ENCODE peak calls at places on chromosomes 5 and 9, in four cellular contexts. One of them, this sample, is unnamed.

GRCh38 chr9:33524431-33524947 is 438 bp downstream of the ANKRD18B start:
- DNase-seq in effector memory CD4-positive, alpha-beta T cell: no peak
- DNase-seq in GM23248: peak; percentile 28
- DNase-seq in K562: peak; percentile 16
- DNase-seq in this sample: no peak

GRCh38 chr9:134764870-134765269 is 115.7 kb upstream of the FCN2 start:
- DNase-seq in effector memory CD4-positive, alpha-beta T cell: no peak
- DNase-seq in GM23248: no peak
- DNase-seq in K562: no peak
- DNase-seq in this sample: no peak

GRCh38 chr5:177498013-177498847 is 826 bp upstream of the PDLIM7 start:
- DNase-seq in effector memory CD4-positive, alpha-beta T cell: no peak
- DNase-seq in GM23248: peak; percentile 60
- DNase-seq in K562: peak; percentile 82
- DNase-seq in this sample: no peak

GRCh38 chr5:187617-188451 is 3.5 kb upstream of the LRRC14B start:
- DNase-seq in effector memory CD4-positive, alpha-beta T cell: no peak
- DNase-seq in K562: no peak
- DNase-seq in GM23248: peak; percentile 21
- DNase-seq in this sample: no peak

GRCh38 chr5:149389552-149390495 is 10.7 kb upstream of the IL17B start:
- DNase-seq in effector memory CD4-positive, alpha-beta T cell: no peak
- DNase-seq in K562: no peak
- DNase-seq in GM23248: no peak
- DNase-seq in this sample: no peak

GRCh38 chr9:127805620-127806019 is 2.9 kb downstream of the FPGS start:
- DNase-seq in K562: peak; percentile 66
- DNase-seq in effector memory CD4-positive, alpha-beta T cell: no peak
- DNase-seq in GM23248: peak; percentile 54
- DNase-seq in this sample: no peak

GRCh38 chr9:75186767-75187380 is 98.6 kb downstream of the OSTF1 start:
- DNase-seq in GM23248: peak; percentile 44
- DNase-seq in effector memory CD4-positive, alpha-beta T cell: no peak
- DNase-seq in K562: no peak
- DNase-seq in this sample: no peak

GRCh38 chr9:129093602-129094386 is 12.9 kb downstream of the DOLPP1 start:
- DNase-seq in effector memory CD4-positive, alpha-beta T cell: no peak
- DNase-seq in GM23248: no peak
- DNase-seq in K562: no peak
- DNase-seq in this sample: no peak

GRCh38 chr5:170159101-170159698 is 53.5 kb downstream of the FOXI1 start:
- DNase-seq in GM23248: peak; percentile 94
- DNase-seq in effector memory CD4-positive, alpha-beta T cell: no peak
- DNase-seq in K562: no peak
- DNase-seq in this sample: no peak

GRCh38 chr5:41433552-41434181 is 76.7 kb downstream of the PLCXD3 start:
- DNase-seq in K562: peak; percentile 3
- DNase-seq in effector memory CD4-positive, alpha-beta T cell: no peak
- DNase-seq in GM23248: peak; percentile 36
- DNase-seq in this sample: no peak

GRCh38 chr5:67190856-67191255 is 5.7 kb downstream of the CD180 start:
- DNase-seq in K562: no peak
- DNase-seq in GM23248: no peak
- DNase-seq in effector memory CD4-positive, alpha-beta T cell: no peak
- DNase-seq in this sample: no peak

GRCh38 chr5:141003791-141004601 is 37.7 kb downstream of the PCDHAC2 start:
- DNase-seq in GM23248: peak; percentile 4
- DNase-seq in effector memory CD4-positive, alpha-beta T cell: no peak
- DNase-seq in K562: no peak
- DNase-seq in this sample: no peak

GRCh38 chr5:43207601-43208000 is 15.6 kb downstream of the NIM1K start:
- DNase-seq in effector memory CD4-positive, alpha-beta T cell: no peak
- DNase-seq in K562: no peak
- DNase-seq in GM23248: peak; percentile 63
- DNase-seq in this sample: no peak

GRCh38 chr5:12460493-12461261 is 556.4 kb upstream of the CTNND2 start:
- DNase-seq in K562: no peak
- DNase-seq in GM23248: peak; percentile 0
- DNase-seq in effector memory CD4-positive, alpha-beta T cell: no peak
- DNase-seq in this sample: no peak

GRCh38 chr9:2125909-2126308 is 110.8 kb downstream of the SMARCA2 start:
- DNase-seq in K562: no peak
- DNase-seq in effector memory CD4-positive, alpha-beta T cell: no peak
- DNase-seq in GM23248: peak; percentile 38
- DNase-seq in this sample: no peak

GRCh38 chr5:136246122-136246521 is 53.2 kb upstream of the SMIM32 start:
- DNase-seq in effector memory CD4-positive, alpha-beta T cell: no peak
- DNase-seq in K562: no peak
- DNase-seq in GM23248: no peak
- DNase-seq in this sample: no peak

GRCh38 chr5:97967292-97967691 is 784.2 kb upstream of the RIOK2 start:
- DNase-seq in effector memory CD4-positive, alpha-beta T cell: no peak
- DNase-seq in GM23248: no peak
- DNase-seq in K562: no peak
- DNase-seq in this sample: no peak

GRCh38 chr5:149641000-149641576 is 59.8 kb downstream of the ARHGEF37 start:
- DNase-seq in GM23248: peak; percentile 41
- DNase-seq in effector memory CD4-positive, alpha-beta T cell: no peak
- DNase-seq in K562: peak; percentile 49
- DNase-seq in this sample: peak; percentile 81

GRCh38 chr5:140946578-140946977 is 19.7 kb upstream of the PCDHAC2 start:
- DNase-seq in GM23248: no peak
- DNase-seq in effector memory CD4-positive, alpha-beta T cell: no peak
- DNase-seq in K562: no peak
- DNase-seq in this sample: no peak

GRCh38 chr5:94243612-94244011 is 374.8 kb downstream of the KIAA0825 start:
- DNase-seq in K562: no peak
- DNase-seq in GM23248: peak; percentile 70
- DNase-seq in effector memory CD4-positive, alpha-beta T cell: no peak
- DNase-seq in this sample: no peak

GRCh38 chr5:171543486-171543885 is 124.0 kb downstream of the FGF18 start:
- DNase-seq in effector memory CD4-positive, alpha-beta T cell: no peak
- DNase-seq in K562: no peak
- DNase-seq in GM23248: peak; percentile 21
- DNase-seq in this sample: no peak

GRCh38 chr9:116288658-116289057 is 135.1 kb downstream of the PAPPA start:
- DNase-seq in K562: peak; percentile 15
- DNase-seq in GM23248: peak; percentile 99
- DNase-seq in effector memory CD4-positive, alpha-beta T cell: no peak
- DNase-seq in this sample: no peak

GRCh38 chr5:157236423-157236822 is 29.5 kb upstream of the CYFIP2 start:
- DNase-seq in effector memory CD4-positive, alpha-beta T cell: no peak
- DNase-seq in K562: no peak
- DNase-seq in GM23248: peak; percentile 44
- DNase-seq in this sample: no peak

GRCh38 chr5:150946351-150946905 is 41.6 kb upstream of the ZNF300 start:
- DNase-seq in K562: peak; percentile 80
- DNase-seq in effector memory CD4-positive, alpha-beta T cell: no peak
- DNase-seq in GM23248: peak; percentile 37
- DNase-seq in this sample: peak; percentile 88

GRCh38 chr9:90641090-90641489 is 1.5 kb downstream of the DIRAS2 start:
- DNase-seq in GM23248: no peak
- DNase-seq in effector memory CD4-positive, alpha-beta T cell: no peak
- DNase-seq in K562: no peak
- DNase-seq in this sample: no peak

DNA sequence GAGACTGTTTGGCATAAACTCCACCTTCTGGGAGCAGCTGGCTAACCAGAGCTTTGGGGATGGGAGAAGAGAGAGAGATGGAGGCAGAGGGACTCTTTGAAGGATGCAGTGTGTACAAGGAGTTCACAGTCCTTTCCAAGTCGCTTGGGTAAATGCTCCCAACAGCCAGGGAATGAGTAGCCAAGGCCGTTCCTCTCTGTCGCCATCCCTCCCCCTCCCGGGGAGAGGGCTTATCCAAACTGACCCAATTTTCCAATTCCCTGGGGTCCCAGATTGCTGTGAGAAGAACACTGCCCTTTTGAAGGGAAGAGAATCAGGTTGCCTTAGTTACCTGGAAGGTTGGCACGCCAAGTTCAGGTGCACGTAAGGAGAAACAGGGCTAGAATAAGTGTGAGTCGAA is 7.9 kb downstream of the WWC1 start:
- DNase-seq in K562: no peak
- DNase-seq in effector memory CD4-positive, alpha-beta T cell: no peak
- DNase-seq in GM23248: no peak
- DNase-seq in this sample: no peak
- H3K27ac ChIP-seq in K562: no peak overlapping the region
- H3K27ac ChIP-seq in effector memory CD4-positive, alpha-beta T cell: no peak overlapping the region
- H3K27ac ChIP-seq in GM23248: no peak overlapping the region
- H3K27ac ChIP-seq in this sample: no peak overlapping the region

DNA sequence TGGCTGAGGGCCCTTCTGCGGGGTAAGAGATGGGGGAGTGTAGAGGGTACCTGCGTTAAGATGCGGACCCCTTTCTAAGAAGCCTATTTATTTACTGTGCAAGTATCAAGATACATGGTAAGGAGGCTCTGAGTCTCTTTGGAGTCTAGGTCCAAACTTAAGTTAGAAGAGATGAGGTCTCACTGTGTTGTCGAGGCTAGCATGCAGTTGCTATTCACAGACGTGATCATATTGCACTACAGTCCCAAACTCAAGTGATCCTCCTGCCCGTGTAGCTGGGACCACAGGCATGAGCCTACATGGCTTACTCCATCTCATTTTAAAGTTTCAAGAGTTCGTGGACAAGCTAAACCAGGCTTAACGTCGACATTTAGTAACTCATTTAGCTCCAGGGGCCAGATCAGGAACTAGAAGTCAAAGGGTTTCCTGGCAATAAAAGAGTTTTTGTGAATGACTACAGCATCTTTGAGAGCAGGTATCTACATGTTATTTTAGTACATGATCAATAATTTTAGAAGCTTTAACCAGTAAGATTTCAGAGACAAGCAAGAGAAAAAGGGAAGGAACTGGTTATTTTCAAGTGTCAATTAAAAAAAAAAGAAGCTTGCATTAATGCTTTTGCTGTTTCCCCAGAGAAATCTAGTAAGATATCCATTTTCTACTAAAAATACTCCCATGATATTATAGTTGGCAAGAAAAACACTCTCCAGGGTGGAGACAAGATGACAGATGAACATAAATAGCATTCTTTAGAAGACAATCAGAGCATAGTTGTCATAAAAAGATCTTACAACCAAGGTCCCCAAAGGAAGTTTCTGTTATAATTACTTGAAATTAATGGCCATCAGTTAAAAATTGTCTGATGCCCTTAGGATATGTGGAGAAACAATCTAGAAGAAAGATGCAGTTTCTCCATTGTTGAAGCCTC is 141.3 kb downstream of the SCAMP1 start:
- DNase-seq in K562: no peak
- DNase-seq in GM23248: peak; percentile 64
- DNase-seq in effector memory CD4-positive, alpha-beta T cell: no peak
- DNase-seq in this sample: no peak
- H3K4me1 ChIP-seq in K562: peaks cover 22% of the 10 kb centered on the region
- H3K4me1 ChIP-seq in GM23248: peaks cover 75% of the 10 kb centered on the region
- H3K4me1 ChIP-seq in effector memory CD4-positive, alpha-beta T cell: no peaks in the 10 kb centered on the region
- H3K4me1 ChIP-seq in this sample: peaks cover 14% of the 10 kb centered on the region

GRCh38 chr5:130773813-130774212 is 391.2 kb downstream of the HINT1 start:
- DNase-seq in K562: no peak
- DNase-seq in GM23248: no peak
- DNase-seq in effector memory CD4-positive, alpha-beta T cell: no peak
- DNase-seq in this sample: no peak
- H3K27ac ChIP-seq in K562: no peak overlapping the region
- H3K27ac ChIP-seq in GM23248: no peak overlapping the region
- H3K27ac ChIP-seq in effector memory CD4-positive, alpha-beta T cell: no peak overlapping the region
- H3K27ac ChIP-seq in this sample: no peak overlapping the region

DNA sequence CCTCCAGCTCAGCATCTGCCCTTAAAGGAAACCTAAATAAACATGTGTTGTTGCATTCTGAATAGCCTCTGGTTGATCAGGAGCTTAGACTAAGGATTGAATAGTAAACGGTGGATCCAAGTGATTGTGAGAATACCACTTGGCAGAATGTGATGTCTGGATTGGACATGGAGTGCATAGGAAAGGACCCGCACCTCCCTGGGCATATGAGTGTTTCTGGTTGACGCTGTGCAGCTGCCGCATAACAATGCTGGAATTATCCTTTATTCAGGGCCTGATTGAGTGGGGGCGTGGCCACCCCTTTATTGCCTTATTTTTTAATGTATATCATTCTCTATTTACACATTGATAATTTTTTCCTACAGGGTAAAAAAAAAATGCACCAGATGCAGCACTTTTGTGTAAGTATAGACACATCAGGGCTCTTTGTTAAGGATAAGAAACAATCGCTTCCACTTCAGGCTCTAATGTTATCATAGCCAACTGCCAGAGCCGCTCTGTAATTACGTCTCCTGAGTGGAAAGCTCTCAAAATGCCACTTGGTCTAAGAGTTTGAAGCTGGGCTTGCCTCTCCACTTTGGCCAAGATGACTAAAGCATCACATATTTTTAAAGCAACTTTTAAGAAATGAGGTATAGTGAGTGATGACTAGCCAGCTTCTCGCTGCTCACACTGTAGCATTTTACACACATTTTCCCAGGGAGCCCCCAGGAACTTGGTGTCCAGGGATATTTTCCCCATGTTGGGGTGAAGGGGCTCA is 5.7 kb downstream of the FGD3 start:
- DNase-seq in K562: no peak
- DNase-seq in GM23248: peak; percentile 23
- DNase-seq in effector memory CD4-positive, alpha-beta T cell: no peak
- DNase-seq in this sample: no peak
- H3K4me1 ChIP-seq in K562: no peaks in the 10 kb centered on the region
- H3K4me1 ChIP-seq in GM23248: no peaks in the 10 kb centered on the region
- H3K4me1 ChIP-seq in effector memory CD4-positive, alpha-beta T cell: peaks cover 77% of the 10 kb centered on the region
- H3K4me1 ChIP-seq in this sample: no peaks in the 10 kb centered on the region

GRCh38 chr9:114386886-114387677 is 700 bp downstream of the AKNA start:
- DNase-seq in GM23248: peak; percentile 65
- DNase-seq in effector memory CD4-positive, alpha-beta T cell: no peak
- DNase-seq in K562: no peak
- DNase-seq in this sample: peak; percentile 58
- H3K27ac ChIP-seq in GM23248: peak overlapping the region; percentile 78
- H3K27ac ChIP-seq in effector memory CD4-positive, alpha-beta T cell: peak overlapping the region; percentile 97
- H3K27ac ChIP-seq in K562: no peak overlapping the region
- H3K27ac ChIP-seq in this sample: peak overlapping the region; percentile 97

GRCh38 chr9:110073356-110073666 is 134.6 kb downstream of the C9orf152 start:
- DNase-seq in effector memory CD4-positive, alpha-beta T cell: no peak
- DNase-seq in K562: no peak
- DNase-seq in GM23248: no peak
- DNase-seq in this sample: no peak

GRCh38 chr9:110069326-110070248 is 138.4 kb downstream of the C9orf152 start:
- DNase-seq in K562: no peak
- DNase-seq in GM23248: peak; percentile 97
- DNase-seq in effector memory CD4-positive, alpha-beta T cell: no peak
- DNase-seq in this sample: peak; percentile 39

GRCh38 chr9:110068212-110068611 is 139.7 kb downstream of the C9orf152 start:
- DNase-seq in K562: no peak
- DNase-seq in effector memory CD4-positive, alpha-beta T cell: no peak
- DNase-seq in GM23248: no peak
- DNase-seq in this sample: no peak

GRCh38 chr9:110076894-110077725 is 130.8 kb downstream of the C9orf152 start:
- DNase-seq in effector memory CD4-positive, alpha-beta T cell: no peak
- DNase-seq in GM23248: peak; percentile 77
- DNase-seq in K562: no peak
- DNase-seq in this sample: no peak

GRCh38 chr9:110072597-110073355 is 135.2 kb downstream of the C9orf152 start:
- DNase-seq in GM23248: peak; percentile 76
- DNase-seq in K562: no peak
- DNase-seq in effector memory CD4-positive, alpha-beta T cell: no peak
- DNase-seq in this sample: no peak
- H3K4me1 ChIP-seq in GM23248: peaks cover 77% of the 10 kb centered on the region
- H3K4me1 ChIP-seq in K562: no peaks in the 10 kb centered on the region
- H3K4me1 ChIP-seq in effector memory CD4-positive, alpha-beta T cell: no peaks in the 10 kb centered on the region
- H3K4me1 ChIP-seq in this sample: no peaks in the 10 kb centered on the region

GRCh38 chr9:133355881-133356357 is 368 bp downstream of the SURF1 start:
- DNase-seq in K562: no peak
- DNase-seq in GM23248: peak; percentile 72
- DNase-seq in effector memory CD4-positive, alpha-beta T cell: no peak
- DNase-seq in this sample: no peak
- H3K27ac ChIP-seq in K562: peak overlapping the region; percentile 48
- H3K27ac ChIP-seq in GM23248: peak overlapping the region; percentile 60
- H3K27ac ChIP-seq in effector memory CD4-positive, alpha-beta T cell: peak overlapping the region; percentile 68
- H3K27ac ChIP-seq in this sample: peak overlapping the region; percentile 68